ENCODE peak calls at places on chromosomes 3 and 15, in six cellular contexts. One of them, this sample, is unnamed.

GRCh38 chr3:150599611-150600297 is 3.4 kb upstream of the SELENOT start:
- DNase-seq in tibial artery: no peak
- DNase-seq in NCI-H1417: no peak
- DNase-seq in amniotic stem cell: no peak
- DNase-seq in RWPE1: peak
- DNase-seq in cerebellum: no peak
- DNase-seq in this sample: peak

GRCh38 chr3:130975251-130975650 is 51.4 kb downstream of the ASTE1 start:
- DNase-seq in NCI-H1417: no peak
- DNase-seq in amniotic stem cell: no peak
- DNase-seq in tibial artery: no peak
- DNase-seq in cerebellum: no peak
- DNase-seq in RWPE1: peak
- DNase-seq in this sample: no peak

GRCh38 chr3:141737108-141737507 is 990 bp upstream of the RNF7 start:
- DNase-seq in amniotic stem cell: no peak
- DNase-seq in tibial artery: no peak
- DNase-seq in RWPE1: no peak
- DNase-seq in cerebellum: peak
- DNase-seq in NCI-H1417: no peak
- DNase-seq in this sample: no peak

GRCh38 chr3:11689749-11690148 is 46.0 kb upstream of the VGLL4 start:
- DNase-seq in amniotic stem cell: no peak
- DNase-seq in tibial artery: no peak
- DNase-seq in cerebellum: no peak
- DNase-seq in NCI-H1417: no peak
- DNase-seq in RWPE1: no peak
- DNase-seq in this sample: no peak

GRCh38 chr3:59605318-59605717 is 555.5 kb upstream of the CFAP20DC start:
- DNase-seq in cerebellum: no peak
- DNase-seq in amniotic stem cell: no peak
- DNase-seq in RWPE1: no peak
- DNase-seq in NCI-H1417: peak
- DNase-seq in tibial artery: no peak
- DNase-seq in this sample: no peak

GRCh38 chr3:71723452-71724170 is 1.6 kb downstream of the EIF4E3 start:
- DNase-seq in tibial artery: no peak
- DNase-seq in cerebellum: no peak
- DNase-seq in NCI-H1417: peak
- DNase-seq in RWPE1: no peak
- DNase-seq in amniotic stem cell: no peak
- DNase-seq in this sample: no peak

GRCh38 chr15:52112203-52112750 is 298 bp downstream of the BCL2L10 start:
- DNase-seq in cerebellum: peak
- DNase-seq in tibial artery: no peak
- DNase-seq in amniotic stem cell: no peak
- DNase-seq in NCI-H1417: peak
- DNase-seq in RWPE1: no peak
- DNase-seq in this sample: peak

GRCh38 chr15:47411733-47412530 is 305.4 kb upstream of the SEMA6D start:
- DNase-seq in amniotic stem cell: no peak
- DNase-seq in RWPE1: no peak
- DNase-seq in cerebellum: no peak
- DNase-seq in NCI-H1417: peak
- DNase-seq in tibial artery: no peak
- DNase-seq in this sample: no peak

GRCh38 chr15:63283126-63283525 is 5.7 kb downstream of the APH1B start:
- DNase-seq in amniotic stem cell: no peak
- DNase-seq in RWPE1: no peak
- DNase-seq in NCI-H1417: no peak
- DNase-seq in cerebellum: no peak
- DNase-seq in tibial artery: peak
- DNase-seq in this sample: no peak

GRCh38 chr3:179560791-179561190 is 1.9 kb upstream of the ACTL6A start:
- DNase-seq in cerebellum: no peak
- DNase-seq in tibial artery: no peak
- DNase-seq in amniotic stem cell: no peak
- DNase-seq in RWPE1: no peak
- DNase-seq in NCI-H1417: no peak
- DNase-seq in this sample: no peak

GRCh38 chr15:69906256-69907185 is 191.2 kb downstream of the TLE3 start:
- DNase-seq in tibial artery: no peak
- DNase-seq in RWPE1: peak
- DNase-seq in NCI-H1417: no peak
- DNase-seq in cerebellum: no peak
- DNase-seq in amniotic stem cell: no peak
- DNase-seq in this sample: peak

GRCh38 chr3:128270559-128271492 is 117.5 kb downstream of the EEFSEC start:
- DNase-seq in NCI-H1417: no peak
- DNase-seq in cerebellum: no peak
- DNase-seq in RWPE1: peak
- DNase-seq in amniotic stem cell: no peak
- DNase-seq in tibial artery: no peak
- DNase-seq in this sample: no peak

GRCh38 chr3:176375519-176375918 is 821.8 kb downstream of the TBL1XR1 start:
- DNase-seq in cerebellum: no peak
- DNase-seq in amniotic stem cell: no peak
- DNase-seq in RWPE1: no peak
- DNase-seq in NCI-H1417: peak
- DNase-seq in tibial artery: no peak
- DNase-seq in this sample: no peak

GRCh38 chr3:57796261-57796660 is 40.2 kb downstream of the SLMAP start:
- DNase-seq in tibial artery: no peak
- DNase-seq in RWPE1: no peak
- DNase-seq in cerebellum: no peak
- DNase-seq in amniotic stem cell: no peak
- DNase-seq in NCI-H1417: no peak
- DNase-seq in this sample: peak

GRCh38 chr3:159620873-159621272 is 367.8 kb upstream of the IL12A start:
- DNase-seq in cerebellum: no peak
- DNase-seq in tibial artery: no peak
- DNase-seq in NCI-H1417: no peak
- DNase-seq in amniotic stem cell: peak
- DNase-seq in RWPE1: peak
- DNase-seq in this sample: peak

GRCh38 chr15:77632760-77633133 is at the start of gene LINGO1:
- DNase-seq in RWPE1: no peak
- DNase-seq in amniotic stem cell: no peak
- DNase-seq in cerebellum: peak
- DNase-seq in tibial artery: no peak
- DNase-seq in NCI-H1417: peak
- DNase-seq in this sample: no peak

GRCh38 chr3:61858054-61858453 is 296.7 kb downstream of the PTPRG start:
- DNase-seq in tibial artery: no peak
- DNase-seq in cerebellum: peak
- DNase-seq in RWPE1: no peak
- DNase-seq in NCI-H1417: peak
- DNase-seq in amniotic stem cell: no peak
- DNase-seq in this sample: peak

GRCh38 chr3:72310028-72310987 is 525.4 kb upstream of the PROK2 start:
- DNase-seq in RWPE1: no peak
- DNase-seq in NCI-H1417: peak
- DNase-seq in tibial artery: peak
- DNase-seq in amniotic stem cell: peak
- DNase-seq in cerebellum: no peak
- DNase-seq in this sample: peak

GRCh38 chr3:70716832-70717231 is 404.4 kb upstream of the MDFIC2 start:
- DNase-seq in RWPE1: no peak
- DNase-seq in cerebellum: no peak
- DNase-seq in NCI-H1417: peak
- DNase-seq in tibial artery: peak
- DNase-seq in amniotic stem cell: no peak
- DNase-seq in this sample: peak

GRCh38 chr15:84979651-84980050 is 2.0 kb upstream of the PDE8A start:
- DNase-seq in RWPE1: no peak
- DNase-seq in amniotic stem cell: no peak
- DNase-seq in tibial artery: no peak
- DNase-seq in NCI-H1417: no peak
- DNase-seq in cerebellum: no peak
- DNase-seq in this sample: no peak

GRCh38 chr3:150168694-150169093 is 198.0 kb upstream of the PFN2 start:
- DNase-seq in cerebellum: no peak
- DNase-seq in amniotic stem cell: no peak
- DNase-seq in NCI-H1417: no peak
- DNase-seq in tibial artery: peak
- DNase-seq in RWPE1: no peak
- DNase-seq in this sample: peak

GRCh38 chr3:9019244-9019961 is 56.1 kb upstream of the RAD18 start:
- DNase-seq in NCI-H1417: no peak
- DNase-seq in RWPE1: no peak
- DNase-seq in tibial artery: no peak
- DNase-seq in amniotic stem cell: no peak
- DNase-seq in cerebellum: peak
- DNase-seq in this sample: no peak

GRCh38 chr3:122936335-122936734 is 91.2 kb downstream of the SEMA5B start:
- DNase-seq in RWPE1: no peak
- DNase-seq in amniotic stem cell: no peak
- DNase-seq in cerebellum: peak
- DNase-seq in NCI-H1417: no peak
- DNase-seq in tibial artery: no peak
- DNase-seq in this sample: no peak

GRCh38 chr3:46844851-46845250 is 18.4 kb downstream of the MYL3 start:
- DNase-seq in tibial artery: no peak
- DNase-seq in RWPE1: no peak
- DNase-seq in cerebellum: no peak
- DNase-seq in NCI-H1417: no peak
- DNase-seq in amniotic stem cell: no peak
- DNase-seq in this sample: no peak

GRCh38 chr15:41930221-41930866 is 36.5 kb upstream of the SPTBN5 start:
- DNase-seq in NCI-H1417: no peak
- DNase-seq in tibial artery: peak
- DNase-seq in RWPE1: peak
- DNase-seq in amniotic stem cell: peak
- DNase-seq in cerebellum: no peak
- DNase-seq in this sample: peak

GRCh38 chr3:4793311-4793710 is 185.9 kb upstream of the BHLHE40 start:
- DNase-seq in tibial artery: no peak
- DNase-seq in RWPE1: no peak
- DNase-seq in NCI-H1417: no peak
- DNase-seq in amniotic stem cell: no peak
- DNase-seq in cerebellum: no peak
- DNase-seq in this sample: no peak

GRCh38 chr15:88841201-88841600 is 38.0 kb downstream of the ACAN start:
- DNase-seq in amniotic stem cell: no peak
- DNase-seq in NCI-H1417: no peak
- DNase-seq in RWPE1: no peak
- DNase-seq in cerebellum: no peak
- DNase-seq in tibial artery: no peak
- DNase-seq in this sample: no peak

GRCh38 chr15:66628976-66629723 is 63.4 kb upstream of the LCTL start:
- DNase-seq in NCI-H1417: no peak
- DNase-seq in amniotic stem cell: no peak
- DNase-seq in RWPE1: no peak
- DNase-seq in tibial artery: no peak
- DNase-seq in cerebellum: no peak
- DNase-seq in this sample: no peak

GRCh38 chr3:135237371-135237770 is 442.3 kb downstream of the EPHB1 start:
- DNase-seq in tibial artery: no peak
- DNase-seq in amniotic stem cell: no peak
- DNase-seq in NCI-H1417: peak
- DNase-seq in cerebellum: no peak
- DNase-seq in RWPE1: no peak
- DNase-seq in this sample: no peak

GRCh38 chr3:57164217-57164605 is 942 bp downstream of the IL17RD start:
- DNase-seq in tibial artery: peak
- DNase-seq in amniotic stem cell: no peak
- DNase-seq in RWPE1: no peak
- DNase-seq in NCI-H1417: peak
- DNase-seq in cerebellum: no peak
- DNase-seq in this sample: peak

GRCh38 chr15:69341356-69341755 is 42.6 kb downstream of the PAQR5 start:
- DNase-seq in cerebellum: no peak
- DNase-seq in NCI-H1417: no peak
- DNase-seq in RWPE1: no peak
- DNase-seq in tibial artery: no peak
- DNase-seq in amniotic stem cell: no peak
- DNase-seq in this sample: no peak

GRCh38 chr15:73873456-73873855 is at the start of gene TBC1D21:
- DNase-seq in NCI-H1417: no peak
- DNase-seq in RWPE1: no peak
- DNase-seq in tibial artery: no peak
- DNase-seq in cerebellum: no peak
- DNase-seq in amniotic stem cell: no peak
- DNase-seq in this sample: no peak

GRCh38 chr3:196641278-196642058 is 2.0 kb downstream of the NRROS start:
- DNase-seq in tibial artery: no peak
- DNase-seq in cerebellum: no peak
- DNase-seq in amniotic stem cell: no peak
- DNase-seq in RWPE1: no peak
- DNase-seq in NCI-H1417: no peak
- DNase-seq in this sample: no peak

This sample was measured in foreskin fibroblast.